ENCODE peak calls at places on chromosome 21, in eight cellular contexts. One of them, this sample, is unnamed.

GRCh38 chr21:27424601-27425000 is 457.7 kb upstream of the ADAMTS5 start:
- DNase-seq in effector memory CD8-positive, alpha-beta T cell: no peak
- DNase-seq in T-helper 9 cell: no peak
- DNase-seq in kidney tubule cell: peak
- DNase-seq in progenitor cell of endocrine pancreas: no peak
- DNase-seq in posterior vena cava: no peak
- DNase-seq in naive B cell: no peak
- DNase-seq in tibial nerve: no peak
- DNase-seq in this sample: no peak

GRCh38 chr21:27329255-27329851 is 362.5 kb upstream of the ADAMTS5 start:
- DNase-seq in effector memory CD8-positive, alpha-beta T cell: no peak
- DNase-seq in naive B cell: no peak
- DNase-seq in tibial nerve: no peak
- DNase-seq in progenitor cell of endocrine pancreas: no peak
- DNase-seq in kidney tubule cell: no peak
- DNase-seq in T-helper 9 cell: no peak
- DNase-seq in posterior vena cava: no peak
- DNase-seq in this sample: no peak

GRCh38 chr21:27426196-27426595 is 459.3 kb upstream of the ADAMTS5 start:
- DNase-seq in effector memory CD8-positive, alpha-beta T cell: no peak
- DNase-seq in tibial nerve: no peak
- DNase-seq in T-helper 9 cell: no peak
- DNase-seq in naive B cell: no peak
- DNase-seq in progenitor cell of endocrine pancreas: no peak
- DNase-seq in kidney tubule cell: no peak
- DNase-seq in posterior vena cava: no peak
- DNase-seq in this sample: no peak

GRCh38 chr21:33761104-33762036 is 119.1 kb downstream of the ITSN1 start:
- DNase-seq in progenitor cell of endocrine pancreas: no peak
- DNase-seq in naive B cell: no peak
- DNase-seq in T-helper 9 cell: no peak
- DNase-seq in kidney tubule cell: peak
- DNase-seq in posterior vena cava: no peak
- DNase-seq in effector memory CD8-positive, alpha-beta T cell: no peak
- DNase-seq in tibial nerve: no peak
- DNase-seq in this sample: peak

GRCh38 chr21:40054403-40054802 is 187.2 kb downstream of the PCP4 start:
- DNase-seq in posterior vena cava: no peak
- DNase-seq in T-helper 9 cell: no peak
- DNase-seq in kidney tubule cell: peak
- DNase-seq in tibial nerve: no peak
- DNase-seq in effector memory CD8-positive, alpha-beta T cell: no peak
- DNase-seq in progenitor cell of endocrine pancreas: no peak
- DNase-seq in naive B cell: no peak
- DNase-seq in this sample: no peak

GRCh38 chr21:45327458-45328197 is 39.9 kb upstream of the POFUT2 start:
- DNase-seq in posterior vena cava: peak
- DNase-seq in kidney tubule cell: no peak
- DNase-seq in tibial nerve: no peak
- DNase-seq in naive B cell: no peak
- DNase-seq in effector memory CD8-positive, alpha-beta T cell: no peak
- DNase-seq in progenitor cell of endocrine pancreas: no peak
- DNase-seq in T-helper 9 cell: no peak
- DNase-seq in this sample: no peak

GRCh38 chr21:45447821-45448220 is 42.9 kb downstream of the COL18A1 start:
- DNase-seq in effector memory CD8-positive, alpha-beta T cell: no peak
- DNase-seq in posterior vena cava: no peak
- DNase-seq in tibial nerve: no peak
- DNase-seq in kidney tubule cell: peak
- DNase-seq in naive B cell: no peak
- DNase-seq in progenitor cell of endocrine pancreas: no peak
- DNase-seq in T-helper 9 cell: no peak
- DNase-seq in this sample: no peak

GRCh38 chr21:25370311-25370744 is 237.0 kb downstream of the MRPL39 start:
- DNase-seq in effector memory CD8-positive, alpha-beta T cell: no peak
- DNase-seq in naive B cell: no peak
- DNase-seq in kidney tubule cell: peak
- DNase-seq in T-helper 9 cell: no peak
- DNase-seq in tibial nerve: no peak
- DNase-seq in progenitor cell of endocrine pancreas: no peak
- DNase-seq in posterior vena cava: peak
- DNase-seq in this sample: peak

GRCh38 chr21:43954896-43955295 is 57.2 kb upstream of the TRAPPC10 start:
- DNase-seq in T-helper 9 cell: no peak
- DNase-seq in posterior vena cava: no peak
- DNase-seq in effector memory CD8-positive, alpha-beta T cell: no peak
- DNase-seq in naive B cell: no peak
- DNase-seq in kidney tubule cell: no peak
- DNase-seq in progenitor cell of endocrine pancreas: no peak
- DNase-seq in tibial nerve: no peak
- DNase-seq in this sample: no peak

GRCh38 chr21:16085436-16085835 is 355.7 kb downstream of the USP25 start:
- DNase-seq in progenitor cell of endocrine pancreas: no peak
- DNase-seq in tibial nerve: no peak
- DNase-seq in posterior vena cava: no peak
- DNase-seq in naive B cell: no peak
- DNase-seq in kidney tubule cell: no peak
- DNase-seq in T-helper 9 cell: no peak
- DNase-seq in effector memory CD8-positive, alpha-beta T cell: no peak
- DNase-seq in this sample: no peak

GRCh38 chr21:17454315-17455027 is 58.4 kb upstream of the CXADR start:
- DNase-seq in T-helper 9 cell: peak
- DNase-seq in effector memory CD8-positive, alpha-beta T cell: no peak
- DNase-seq in naive B cell: no peak
- DNase-seq in posterior vena cava: no peak
- DNase-seq in progenitor cell of endocrine pancreas: peak
- DNase-seq in kidney tubule cell: peak
- DNase-seq in tibial nerve: peak
- DNase-seq in this sample: peak

GRCh38 chr21:26007911-26008579 is 162.5 kb downstream of the APP start:
- DNase-seq in posterior vena cava: no peak
- DNase-seq in kidney tubule cell: no peak
- DNase-seq in progenitor cell of endocrine pancreas: no peak
- DNase-seq in effector memory CD8-positive, alpha-beta T cell: no peak
- DNase-seq in T-helper 9 cell: no peak
- DNase-seq in tibial nerve: no peak
- DNase-seq in naive B cell: no peak
- DNase-seq in this sample: no peak

GRCh38 chr21:45270306-45270821 is 17.3 kb downstream of the POFUT2 start:
- DNase-seq in effector memory CD8-positive, alpha-beta T cell: no peak
- DNase-seq in kidney tubule cell: no peak
- DNase-seq in tibial nerve: peak
- DNase-seq in progenitor cell of endocrine pancreas: no peak
- DNase-seq in posterior vena cava: peak
- DNase-seq in naive B cell: no peak
- DNase-seq in T-helper 9 cell: no peak
- DNase-seq in this sample: no peak

GRCh38 chr21:45248301-45248892 is 39.3 kb downstream of the POFUT2 start:
- DNase-seq in T-helper 9 cell: no peak
- DNase-seq in effector memory CD8-positive, alpha-beta T cell: no peak
- DNase-seq in tibial nerve: no peak
- DNase-seq in kidney tubule cell: no peak
- DNase-seq in naive B cell: no peak
- DNase-seq in posterior vena cava: no peak
- DNase-seq in progenitor cell of endocrine pancreas: peak
- DNase-seq in this sample: no peak

GRCh38 chr21:42554251-42554937 is 40.7 kb downstream of the SLC37A1 start:
- DNase-seq in progenitor cell of endocrine pancreas: no peak
- DNase-seq in kidney tubule cell: no peak
- DNase-seq in tibial nerve: no peak
- DNase-seq in T-helper 9 cell: no peak
- DNase-seq in effector memory CD8-positive, alpha-beta T cell: no peak
- DNase-seq in naive B cell: no peak
- DNase-seq in posterior vena cava: peak
- DNase-seq in this sample: no peak

GRCh38 chr21:26686278-26686677 is 113.2 kb upstream of the CYYR1 start:
- DNase-seq in effector memory CD8-positive, alpha-beta T cell: no peak
- DNase-seq in progenitor cell of endocrine pancreas: no peak
- DNase-seq in tibial nerve: no peak
- DNase-seq in kidney tubule cell: peak
- DNase-seq in posterior vena cava: no peak
- DNase-seq in T-helper 9 cell: no peak
- DNase-seq in naive B cell: peak
- DNase-seq in this sample: peak

GRCh38 chr21:35386491-35387079 is 337.5 kb upstream of the RUNX1 start:
- DNase-seq in posterior vena cava: no peak
- DNase-seq in progenitor cell of endocrine pancreas: no peak
- DNase-seq in kidney tubule cell: no peak
- DNase-seq in effector memory CD8-positive, alpha-beta T cell: no peak
- DNase-seq in naive B cell: no peak
- DNase-seq in T-helper 9 cell: no peak
- DNase-seq in tibial nerve: no peak
- DNase-seq in this sample: no peak

GRCh38 chr21:40173833-40174232 is 306.6 kb downstream of the PCP4 start:
- DNase-seq in naive B cell: no peak
- DNase-seq in progenitor cell of endocrine pancreas: no peak
- DNase-seq in effector memory CD8-positive, alpha-beta T cell: no peak
- DNase-seq in posterior vena cava: no peak
- DNase-seq in T-helper 9 cell: no peak
- DNase-seq in kidney tubule cell: no peak
- DNase-seq in tibial nerve: no peak
- DNase-seq in this sample: no peak

GRCh38 chr21:45548711-45549491 is 6.7 kb upstream of the SLC19A1 start:
- DNase-seq in kidney tubule cell: no peak
- DNase-seq in effector memory CD8-positive, alpha-beta T cell: no peak
- DNase-seq in naive B cell: no peak
- DNase-seq in progenitor cell of endocrine pancreas: no peak
- DNase-seq in posterior vena cava: peak
- DNase-seq in T-helper 9 cell: no peak
- DNase-seq in tibial nerve: no peak
- DNase-seq in this sample: no peak

GRCh38 chr21:44051462-44051941 is 39.4 kb downstream of the TRAPPC10 start:
- DNase-seq in progenitor cell of endocrine pancreas: no peak
- DNase-seq in posterior vena cava: no peak
- DNase-seq in tibial nerve: no peak
- DNase-seq in effector memory CD8-positive, alpha-beta T cell: no peak
- DNase-seq in kidney tubule cell: no peak
- DNase-seq in T-helper 9 cell: no peak
- DNase-seq in naive B cell: no peak
- DNase-seq in this sample: no peak

GRCh38 chr21:22363504-22363903 is 1365.3 kb downstream of the NCAM2 start:
- DNase-seq in kidney tubule cell: no peak
- DNase-seq in effector memory CD8-positive, alpha-beta T cell: no peak
- DNase-seq in naive B cell: no peak
- DNase-seq in progenitor cell of endocrine pancreas: no peak
- DNase-seq in posterior vena cava: no peak
- DNase-seq in T-helper 9 cell: no peak
- DNase-seq in tibial nerve: no peak
- DNase-seq in this sample: no peak

GRCh38 chr21:27885296-27885711 is 918.4 kb upstream of the ADAMTS5 start:
- DNase-seq in tibial nerve: no peak
- DNase-seq in effector memory CD8-positive, alpha-beta T cell: no peak
- DNase-seq in kidney tubule cell: no peak
- DNase-seq in naive B cell: no peak
- DNase-seq in progenitor cell of endocrine pancreas: no peak
- DNase-seq in posterior vena cava: no peak
- DNase-seq in T-helper 9 cell: no peak
- DNase-seq in this sample: no peak

GRCh38 chr21:37915516-37915915 is 741 bp downstream of the KCNJ6 start:
- DNase-seq in tibial nerve: no peak
- DNase-seq in T-helper 9 cell: no peak
- DNase-seq in naive B cell: no peak
- DNase-seq in progenitor cell of endocrine pancreas: no peak
- DNase-seq in kidney tubule cell: no peak
- DNase-seq in effector memory CD8-positive, alpha-beta T cell: no peak
- DNase-seq in posterior vena cava: no peak
- DNase-seq in this sample: no peak

GRCh38 chr21:19781881-19782652 is 1216.1 kb upstream of the NCAM2 start:
- DNase-seq in kidney tubule cell: no peak
- DNase-seq in progenitor cell of endocrine pancreas: no peak
- DNase-seq in posterior vena cava: no peak
- DNase-seq in effector memory CD8-positive, alpha-beta T cell: no peak
- DNase-seq in tibial nerve: no peak
- DNase-seq in T-helper 9 cell: no peak
- DNase-seq in naive B cell: no peak
- DNase-seq in this sample: no peak

GRCh38 chr21:34345091-34345871 is 18.5 kb upstream of the KCNE2 start:
- DNase-seq in effector memory CD8-positive, alpha-beta T cell: no peak
- DNase-seq in posterior vena cava: no peak
- DNase-seq in tibial nerve: no peak
- DNase-seq in progenitor cell of endocrine pancreas: no peak
- DNase-seq in kidney tubule cell: no peak
- DNase-seq in T-helper 9 cell: no peak
- DNase-seq in naive B cell: no peak
- DNase-seq in this sample: no peak

GRCh38 chr21:36261459-36261858 is 58.5 kb upstream of the MORC3 start:
- DNase-seq in kidney tubule cell: peak
- DNase-seq in progenitor cell of endocrine pancreas: no peak
- DNase-seq in effector memory CD8-positive, alpha-beta T cell: no peak
- DNase-seq in naive B cell: no peak
- DNase-seq in posterior vena cava: no peak
- DNase-seq in tibial nerve: no peak
- DNase-seq in T-helper 9 cell: no peak
- DNase-seq in this sample: no peak

GRCh38 chr21:42306366-42307035 is 8.7 kb downstream of the TFF3 start:
- DNase-seq in kidney tubule cell: no peak
- DNase-seq in posterior vena cava: no peak
- DNase-seq in progenitor cell of endocrine pancreas: no peak
- DNase-seq in tibial nerve: no peak
- DNase-seq in naive B cell: no peak
- DNase-seq in T-helper 9 cell: no peak
- DNase-seq in effector memory CD8-positive, alpha-beta T cell: no peak
- DNase-seq in this sample: no peak

GRCh38 chr21:20999567-21000169 is 1.5 kb downstream of the NCAM2 start:
- DNase-seq in naive B cell: peak
- DNase-seq in tibial nerve: peak
- DNase-seq in posterior vena cava: no peak
- DNase-seq in effector memory CD8-positive, alpha-beta T cell: no peak
- DNase-seq in progenitor cell of endocrine pancreas: no peak
- DNase-seq in kidney tubule cell: peak
- DNase-seq in T-helper 9 cell: no peak
- DNase-seq in this sample: peak

GRCh38 chr21:38126677-38127271 is 130.0 kb upstream of the KCNJ15 start:
- DNase-seq in tibial nerve: peak
- DNase-seq in naive B cell: no peak
- DNase-seq in progenitor cell of endocrine pancreas: peak
- DNase-seq in effector memory CD8-positive, alpha-beta T cell: no peak
- DNase-seq in T-helper 9 cell: no peak
- DNase-seq in kidney tubule cell: peak
- DNase-seq in posterior vena cava: no peak
- DNase-seq in this sample: peak

GRCh38 chr21:33075128-33075527 is 5.2 kb downstream of the OLIG1 start:
- DNase-seq in T-helper 9 cell: no peak
- DNase-seq in naive B cell: no peak
- DNase-seq in tibial nerve: no peak
- DNase-seq in kidney tubule cell: no peak
- DNase-seq in effector memory CD8-positive, alpha-beta T cell: no peak
- DNase-seq in posterior vena cava: no peak
- DNase-seq in progenitor cell of endocrine pancreas: no peak
- DNase-seq in this sample: no peak

GRCh38 chr21:37419228-37419906 is 52.8 kb downstream of the DYRK1A start:
- DNase-seq in naive B cell: no peak
- DNase-seq in effector memory CD8-positive, alpha-beta T cell: no peak
- DNase-seq in progenitor cell of endocrine pancreas: no peak
- DNase-seq in posterior vena cava: no peak
- DNase-seq in kidney tubule cell: no peak
- DNase-seq in T-helper 9 cell: no peak
- DNase-seq in tibial nerve: no peak
- DNase-seq in this sample: no peak

GRCh38 chr21:38843806-38844479 is 38.2 kb downstream of the ETS2 start:
- DNase-seq in effector memory CD8-positive, alpha-beta T cell: no peak
- DNase-seq in tibial nerve: no peak
- DNase-seq in naive B cell: no peak
- DNase-seq in T-helper 9 cell: no peak
- DNase-seq in kidney tubule cell: peak
- DNase-seq in posterior vena cava: no peak
- DNase-seq in progenitor cell of endocrine pancreas: no peak
- DNase-seq in this sample: no peak

GRCh38 chr21:34865922-34866271 is 183.2 kb downstream of the RUNX1 start:
- DNase-seq in posterior vena cava: no peak
- DNase-seq in progenitor cell of endocrine pancreas: no peak
- DNase-seq in T-helper 9 cell: no peak
- DNase-seq in naive B cell: peak
- DNase-seq in kidney tubule cell: no peak
- DNase-seq in effector memory CD8-positive, alpha-beta T cell: no peak
- DNase-seq in tibial nerve: no peak
- DNase-seq in this sample: no peak

GRCh38 chr21:38088916-38089762 is 167.7 kb upstream of the KCNJ15 start:
- DNase-seq in kidney tubule cell: no peak
- DNase-seq in T-helper 9 cell: no peak
- DNase-seq in effector memory CD8-positive, alpha-beta T cell: no peak
- DNase-seq in naive B cell: no peak
- DNase-seq in posterior vena cava: no peak
- DNase-seq in tibial nerve: no peak
- DNase-seq in progenitor cell of endocrine pancreas: no peak
- DNase-seq in this sample: no peak